ENCODE peak calls at places on chromosomes 3 and 15, in ten cellular contexts. Q is upper lobe of right lung; X is stimulated activated naive B cell treated with anti-CD40 and anti-IgM and Interleukin-4, amounts not matched to agents 10 μg/mL and 1 μg/mL and 100 μg/mL, for 72 hours; A is activated T-cell treated with anti-CD3 and anti-CD28 coated beads for 1 hour; H is heart left ventricle; F is right cardiac atrium; R is left cardiac atrium; G is NCI-H187 treated with DMSO at 0.1 percent for 48 hours; E is AML-193; L is mucosa of descending colon. Z is an unnamed sample.

GRCh38 chr3:24137958-24138875 is 193.1 kb downstream of the NR1D2 start:
- DNase-seq in E (no peak), X (no peak), F (no peak), L (no peak), Q (no peak), H (no peak), R (no peak), A (no peak), G (no peak), Z (no peak)

GRCh38 chr3:8976540-8977182 is 13.4 kb upstream of the RAD18 start:
- DNase-seq in G (no peak), Q (no peak), R (no peak), L (no peak), X (no peak), E (no peak), F (no peak), A (no peak), H (no peak), Z (no peak)

GRCh38 chr3:148955544-148956346 is 35.6 kb upstream of the GYG1 start:
- DNase-seq in G (no peak), X (no peak), L (no peak), Q (no peak), E (peak), R (peak), H (no peak), F (peak), A (no peak), Z (peak)

GRCh38 chr3:197949191-197949766 is 711 bp upstream of the RPL35A start:
- DNase-seq in L (peak), H (no peak), A (no peak), E (no peak), Q (no peak), X (no peak), G (no peak), F (peak), R (no peak), Z (no peak)

GRCh38 chr3:135056084-135056730 is 261.1 kb downstream of the EPHB1 start:
- DNase-seq in Q (no peak), X (no peak), H (no peak), F (no peak), E (no peak), L (no peak), A (no peak), G (peak), R (no peak), Z (no peak)

GRCh38 chr15:94478763-94479162 is 247.4 kb downstream of the MCTP2 start:
- DNase-seq in R (no peak), Q (no peak), H (no peak), X (no peak), F (no peak), A (no peak), E (no peak), G (peak), L (no peak), Z (no peak)

GRCh38 chr3:66555214-66555844 is 54.5 kb upstream of the LRIG1 start:
- DNase-seq in A (no peak), R (no peak), F (no peak), G (no peak), E (no peak), H (no peak), L (no peak), X (no peak), Q (no peak), Z (no peak)

GRCh38 chr3:181712505-181713299 is 977 bp downstream of the SOX2 start:
- DNase-seq in L (no peak), G (no peak), Q (peak), F (no peak), X (no peak), R (no peak), H (no peak), A (no peak), E (no peak), Z (peak)

GRCh38 chr3:40971191-40972168 is 227.8 kb upstream of the CTNNB1 start:
- DNase-seq in A (no peak), Q (peak), X (peak), H (peak), L (peak), G (peak), E (peak), R (peak), F (peak), Z (no peak)

GRCh38 chr3:11240496-11240895 is 31.7 kb upstream of the ATG7 start:
- DNase-seq in H (no peak), Q (no peak), F (no peak), R (no peak), X (no peak), E (no peak), G (no peak), A (no peak), L (no peak), Z (no peak)

GRCh38 chr3:128497305-128498126 is 4.5 kb upstream of the GATA2 start:
- DNase-seq in L (peak), R (peak), X (peak), G (no peak), F (peak), E (peak), H (peak), A (peak), Q (peak), Z (peak)

GRCh38 chr3:49801160-49801559 is 1.5 kb upstream of the CDHR4 start:
- DNase-seq in H (no peak), A (no peak), X (no peak), G (no peak), R (no peak), F (no peak), E (no peak), L (no peak), Q (no peak), Z (no peak)

GRCh38 chr3:10839167-10839566 is 23.1 kb downstream of the SLC6A11 start:
- DNase-seq in A (no peak), Q (no peak), E (no peak), H (no peak), G (no peak), R (no peak), L (no peak), X (no peak), F (no peak), Z (no peak)

GRCh38 chr3:118772036-118773030 is 262.3 kb downstream of the IGSF11 start:
- DNase-seq in X (no peak), G (no peak), Q (no peak), H (no peak), L (no peak), E (peak), R (no peak), F (no peak), A (no peak), Z (peak)

GRCh38 chr3:32297366-32297765 is 58.9 kb downstream of the CMTM8 start:
- DNase-seq in F (no peak), X (no peak), A (peak), Q (no peak), H (no peak), E (no peak), L (no peak), R (no peak), G (no peak), Z (no peak)

GRCh38 chr3:4852780-4853748 is 126.2 kb upstream of the BHLHE40 start:
- DNase-seq in E (no peak), A (no peak), H (no peak), L (no peak), Q (no peak), X (no peak), G (no peak), R (no peak), F (no peak), Z (no peak)

GRCh38 chr15:40958723-40959122 is 5.5 kb downstream of the CHAC1 start:
- DNase-seq in A (no peak), H (no peak), L (no peak), R (no peak), E (no peak), Q (no peak), F (no peak), X (no peak), G (no peak), Z (no peak)

GRCh38 chr15:98548172-98548971 is 100.0 kb upstream of the IGF1R start:
- DNase-seq in X (peak), F (peak), H (peak), Q (peak), E (no peak), G (no peak), R (peak), L (peak), A (peak), Z (peak)